ENCODE peak calls at places on chromosome X, in eight cellular contexts. One of them, this sample, is unnamed. For H3K4me1, the result is how much of the 10 kb centered on the place peaks cover.

GRCh38 chrX:2343413-2343812 is 157.4 kb downstream of the DHRSX start:
- DNase-seq in esophagus muscularis mucosa: no peak
- DNase-seq in breast epithelium: no peak
- DNase-seq in uterus: no peak
- DNase-seq in spleen: no peak
- DNase-seq in GM12878: no peak
- DNase-seq in HCT116: no peak
- DNase-seq in suprapubic skin: no peak
- DNase-seq in this sample: no peak

GRCh38 chrX:110428144-110428543 is 69.5 kb downstream of the RTL9 start:
- DNase-seq in spleen: no peak
- DNase-seq in HCT116: no peak
- DNase-seq in breast epithelium: no peak
- DNase-seq in uterus: no peak
- DNase-seq in GM12878: no peak
- DNase-seq in suprapubic skin: no peak
- DNase-seq in esophagus muscularis mucosa: no peak
- DNase-seq in this sample: no peak

GRCh38 chrX:40012039-40012799 is 85.5 kb downstream of the BCOR start:
- DNase-seq in spleen: peak
- DNase-seq in esophagus muscularis mucosa: no peak
- DNase-seq in HCT116: no peak
- DNase-seq in GM12878: no peak
- DNase-seq in uterus: peak
- DNase-seq in breast epithelium: no peak
- DNase-seq in suprapubic skin: peak
- DNase-seq in this sample: no peak

GRCh38 chrX:151725338-151725614 is 9.3 kb upstream of the CNGA2 start:
- DNase-seq in spleen: peak
- DNase-seq in suprapubic skin: peak
- DNase-seq in breast epithelium: no peak
- DNase-seq in GM12878: no peak
- DNase-seq in HCT116: no peak
- DNase-seq in uterus: no peak
- DNase-seq in esophagus muscularis mucosa: no peak
- DNase-seq in this sample: no peak

GRCh38 chrX:19824603-19825002 is 62.8 kb downstream of the SH3KBP1 start:
- DNase-seq in suprapubic skin: no peak
- DNase-seq in breast epithelium: no peak
- DNase-seq in uterus: no peak
- DNase-seq in spleen: no peak
- DNase-seq in HCT116: no peak
- DNase-seq in esophagus muscularis mucosa: no peak
- DNase-seq in GM12878: no peak
- DNase-seq in this sample: no peak

GRCh38 chrX:39975094-39975865 is 122.5 kb downstream of the BCOR start:
- DNase-seq in GM12878: no peak
- DNase-seq in spleen: no peak
- DNase-seq in breast epithelium: peak
- DNase-seq in esophagus muscularis mucosa: no peak
- DNase-seq in HCT116: peak
- DNase-seq in uterus: no peak
- DNase-seq in suprapubic skin: no peak
- DNase-seq in this sample: no peak

GRCh38 chrX:72340046-72340445 is 34.3 kb upstream of the CITED1 start:
- DNase-seq in esophagus muscularis mucosa: no peak
- DNase-seq in suprapubic skin: no peak
- DNase-seq in breast epithelium: no peak
- DNase-seq in uterus: no peak
- DNase-seq in GM12878: no peak
- DNase-seq in HCT116: no peak
- DNase-seq in spleen: no peak
- DNase-seq in this sample: no peak

GRCh38 chrX:47321386-47321785 is 49.0 kb upstream of the ZNF157 start:
- DNase-seq in esophagus muscularis mucosa: no peak
- DNase-seq in spleen: peak
- DNase-seq in GM12878: no peak
- DNase-seq in suprapubic skin: peak
- DNase-seq in HCT116: no peak
- DNase-seq in breast epithelium: peak
- DNase-seq in uterus: peak
- DNase-seq in this sample: no peak

GRCh38 chrX:8867454-8867853 is 66.3 kb upstream of the FAM9A start:
- DNase-seq in breast epithelium: no peak
- DNase-seq in HCT116: no peak
- DNase-seq in uterus: no peak
- DNase-seq in suprapubic skin: no peak
- DNase-seq in spleen: no peak
- DNase-seq in GM12878: no peak
- DNase-seq in esophagus muscularis mucosa: no peak
- DNase-seq in this sample: no peak

GRCh38 chrX:112731793-112732192 is 52.1 kb upstream of the LHFPL1 start:
- DNase-seq in GM12878: no peak
- DNase-seq in spleen: no peak
- DNase-seq in suprapubic skin: no peak
- DNase-seq in esophagus muscularis mucosa: no peak
- DNase-seq in HCT116: no peak
- DNase-seq in breast epithelium: no peak
- DNase-seq in uterus: no peak
- DNase-seq in this sample: no peak

GRCh38 chrX:150569155-150569477 is 695 bp downstream of the MTM1 start:
- DNase-seq in HCT116: no peak
- DNase-seq in suprapubic skin: no peak
- DNase-seq in spleen: no peak
- DNase-seq in uterus: no peak
- DNase-seq in esophagus muscularis mucosa: no peak
- DNase-seq in breast epithelium: no peak
- DNase-seq in GM12878: no peak
- DNase-seq in this sample: no peak
- TF ChIP-seq POLR2A in HCT116: no peak
- TF ChIP-seq POLR2A in suprapubic skin: no peak
- TF ChIP-seq POLR2A in spleen: no peak
- TF ChIP-seq POLR2A in uterus: no peak
- TF ChIP-seq POLR2A in esophagus muscularis mucosa: no peak
- TF ChIP-seq POLR2A in breast epithelium: no peak
- TF ChIP-seq POLR2A in GM12878: no peak
- TF ChIP-seq POLR2A in this sample: no peak

DNA sequence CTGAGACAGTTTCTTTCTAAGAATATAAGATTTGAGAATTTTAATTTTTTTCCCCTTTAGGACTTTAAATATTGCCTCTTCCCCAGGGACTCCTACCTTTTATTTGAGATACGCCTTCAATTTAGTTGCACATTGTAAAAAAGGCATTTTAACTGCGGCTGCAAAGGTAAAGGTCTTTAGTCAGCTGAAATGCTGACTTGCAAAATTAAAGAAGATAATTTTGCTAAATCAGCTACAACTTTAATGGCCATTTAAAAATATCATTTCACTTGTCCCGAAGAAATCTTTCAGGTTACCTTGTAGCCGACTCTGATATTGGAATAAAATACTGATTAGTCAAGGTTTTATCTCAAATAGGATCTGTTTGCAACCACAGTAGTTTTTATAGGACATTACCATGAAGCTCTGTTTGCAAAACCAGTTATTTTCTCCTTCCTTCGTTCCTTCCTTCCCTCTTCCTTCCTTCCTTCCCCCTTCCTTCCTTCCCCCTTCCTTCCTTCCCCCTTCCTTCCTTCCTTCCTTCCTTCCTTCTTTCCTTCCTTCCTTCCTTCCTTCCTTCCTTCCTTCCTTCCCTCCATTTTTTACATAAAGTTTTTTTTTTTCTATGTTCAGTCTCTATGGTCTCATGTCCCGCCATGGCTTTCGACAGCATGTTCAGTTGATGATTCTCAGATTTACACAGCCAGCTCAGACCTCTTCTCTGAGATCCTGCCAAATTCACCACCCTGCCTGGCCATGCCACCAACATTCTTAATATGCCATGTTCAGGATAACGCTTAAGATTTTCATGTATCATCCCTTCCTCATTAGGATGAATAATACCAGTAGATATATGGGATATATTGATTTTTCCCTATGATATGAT is 405.4 kb upstream of the PRKX start:
- DNase-seq in breast epithelium: no peak
- DNase-seq in suprapubic skin: no peak
- DNase-seq in spleen: no peak
- DNase-seq in HCT116: no peak
- DNase-seq in GM12878: no peak
- DNase-seq in esophagus muscularis mucosa: no peak
- DNase-seq in uterus: no peak
- DNase-seq in this sample: no peak
- H3K4me1 ChIP-seq in breast epithelium: under half
- H3K4me1 ChIP-seq in suprapubic skin: under half
- H3K4me1 ChIP-seq in spleen: under half
- H3K4me1 ChIP-seq in HCT116: under half
- H3K4me1 ChIP-seq in GM12878: under half
- H3K4me1 ChIP-seq in esophagus muscularis mucosa: under half
- H3K4me1 ChIP-seq in uterus: under half
- H3K4me1 ChIP-seq in this sample: under half

GRCh38 chrX:129932792-129933321 is 26.9 kb downstream of the UTP14A start:
- DNase-seq in uterus: peak
- DNase-seq in suprapubic skin: peak
- DNase-seq in HCT116: no peak
- DNase-seq in breast epithelium: no peak
- DNase-seq in esophagus muscularis mucosa: no peak
- DNase-seq in GM12878: no peak
- DNase-seq in spleen: peak
- DNase-seq in this sample: no peak

GRCh38 chrX:129933700-129934099 is 27.7 kb downstream of the UTP14A start:
- DNase-seq in HCT116: no peak
- DNase-seq in suprapubic skin: no peak
- DNase-seq in esophagus muscularis mucosa: no peak
- DNase-seq in GM12878: no peak
- DNase-seq in uterus: no peak
- DNase-seq in spleen: no peak
- DNase-seq in breast epithelium: no peak
- DNase-seq in this sample: no peak

GRCh38 chrX:129930941-129931410 is 25.0 kb downstream of the UTP14A start:
- DNase-seq in GM12878: no peak
- DNase-seq in suprapubic skin: no peak
- DNase-seq in HCT116: no peak
- DNase-seq in spleen: no peak
- DNase-seq in esophagus muscularis mucosa: no peak
- DNase-seq in uterus: peak
- DNase-seq in breast epithelium: no peak
- DNase-seq in this sample: no peak

GRCh38 chrX:129932137-129932791 is 26.3 kb downstream of the UTP14A start:
- DNase-seq in breast epithelium: peak
- DNase-seq in uterus: peak
- DNase-seq in spleen: peak
- DNase-seq in suprapubic skin: peak
- DNase-seq in HCT116: peak
- DNase-seq in GM12878: peak
- DNase-seq in esophagus muscularis mucosa: peak
- DNase-seq in this sample: peak

DNA sequence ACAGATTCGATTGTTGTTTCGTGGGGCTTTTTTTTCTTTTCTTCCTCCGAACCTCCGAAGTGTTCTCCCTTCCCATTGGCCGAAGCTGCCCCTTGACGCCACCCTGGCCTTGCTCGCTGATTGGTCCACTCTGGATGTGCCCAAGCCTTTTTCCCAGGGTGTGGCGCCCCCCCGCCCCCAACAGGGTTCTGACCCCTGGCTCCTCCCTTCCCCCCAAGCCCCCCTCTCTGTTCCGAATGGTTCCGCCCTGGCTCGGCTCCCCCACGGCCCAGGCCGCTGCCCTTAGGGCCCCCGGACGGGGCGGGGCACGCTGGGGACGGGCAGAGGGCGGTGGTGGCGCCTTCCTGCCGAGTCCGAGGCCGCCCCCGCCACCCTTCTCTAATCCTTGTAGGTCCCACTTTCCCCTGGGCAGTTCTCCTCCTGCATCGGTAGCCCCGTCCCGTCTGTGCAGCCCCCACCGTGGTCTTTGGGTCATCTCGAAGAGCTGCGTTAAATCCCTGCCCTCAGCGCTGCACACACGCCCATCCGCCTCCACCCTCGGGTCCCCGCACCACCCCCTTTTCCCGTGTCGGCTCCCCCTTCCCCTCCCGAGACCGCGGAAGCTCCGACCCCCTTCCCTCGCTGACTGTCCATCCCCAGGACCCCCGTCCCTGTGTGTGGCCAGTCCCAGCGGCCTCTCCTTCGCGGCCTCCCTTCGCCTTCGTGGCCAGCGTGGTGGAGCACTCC is 25.6 kb downstream of the UTP14A start:
- DNase-seq in suprapubic skin: peak
- DNase-seq in uterus: peak
- DNase-seq in esophagus muscularis mucosa: peak
- DNase-seq in GM12878: peak
- DNase-seq in breast epithelium: peak
- DNase-seq in spleen: peak
- DNase-seq in HCT116: peak
- DNase-seq in this sample: peak
- TF ChIP-seq POLR2A in suprapubic skin: no peak
- TF ChIP-seq POLR2A in uterus: peak
- TF ChIP-seq POLR2A in esophagus muscularis mucosa: no peak
- TF ChIP-seq POLR2A in GM12878: peak
- TF ChIP-seq POLR2A in breast epithelium: no peak
- TF ChIP-seq POLR2A in spleen: no peak
- TF ChIP-seq POLR2A in HCT116: no peak
- TF ChIP-seq POLR2A in this sample: peak

GRCh38 chrX:120459313-120459712 is 9.8 kb downstream of the LAMP2 start:
- DNase-seq in breast epithelium: no peak
- DNase-seq in spleen: no peak
- DNase-seq in suprapubic skin: no peak
- DNase-seq in uterus: no peak
- DNase-seq in GM12878: no peak
- DNase-seq in HCT116: no peak
- DNase-seq in esophagus muscularis mucosa: no peak
- DNase-seq in this sample: no peak

GRCh38 chrX:120453985-120454384 is 15.1 kb downstream of the LAMP2 start:
- DNase-seq in HCT116: no peak
- DNase-seq in GM12878: no peak
- DNase-seq in spleen: no peak
- DNase-seq in esophagus muscularis mucosa: no peak
- DNase-seq in breast epithelium: no peak
- DNase-seq in uterus: no peak
- DNase-seq in suprapubic skin: no peak
- DNase-seq in this sample: no peak

GRCh38 chrX:120456973-120457372 is 12.1 kb downstream of the LAMP2 start:
- DNase-seq in GM12878: no peak
- DNase-seq in esophagus muscularis mucosa: no peak
- DNase-seq in HCT116: no peak
- DNase-seq in uterus: no peak
- DNase-seq in spleen: no peak
- DNase-seq in suprapubic skin: no peak
- DNase-seq in breast epithelium: no peak
- DNase-seq in this sample: no peak

GRCh38 chrX:120462370-120462769 is 6.7 kb downstream of the LAMP2 start:
- DNase-seq in HCT116: no peak
- DNase-seq in breast epithelium: no peak
- DNase-seq in spleen: no peak
- DNase-seq in GM12878: no peak
- DNase-seq in suprapubic skin: no peak
- DNase-seq in esophagus muscularis mucosa: no peak
- DNase-seq in uterus: no peak
- DNase-seq in this sample: no peak

DNA sequence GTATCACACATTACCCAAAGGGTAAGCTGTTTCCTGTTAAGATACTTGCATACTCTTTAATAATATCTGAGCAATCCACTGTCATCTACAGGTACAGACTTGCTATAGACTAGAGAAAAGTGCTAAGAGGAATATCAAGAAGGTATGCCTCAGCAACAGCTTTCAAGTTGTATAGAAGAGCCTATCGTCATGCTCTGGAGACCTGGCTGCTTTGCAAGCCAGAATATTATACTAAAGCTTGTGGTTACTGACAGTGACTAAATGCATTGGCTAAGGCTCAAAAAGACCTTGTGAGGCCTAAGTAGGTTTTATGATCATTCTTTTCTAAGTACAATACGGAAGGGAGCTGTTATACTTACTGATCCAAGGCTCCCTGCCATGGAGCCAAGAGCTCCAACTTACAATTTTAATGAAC is 11.3 kb downstream of the LAMP2 start:
- DNase-seq in suprapubic skin: no peak
- DNase-seq in spleen: no peak
- DNase-seq in breast epithelium: no peak
- DNase-seq in HCT116: no peak
- DNase-seq in GM12878: peak
- DNase-seq in esophagus muscularis mucosa: no peak
- DNase-seq in uterus: no peak
- DNase-seq in this sample: no peak
- H3K4me1 ChIP-seq in suprapubic skin: under half
- H3K4me1 ChIP-seq in spleen: half or more
- H3K4me1 ChIP-seq in breast epithelium: under half
- H3K4me1 ChIP-seq in HCT116: under half
- H3K4me1 ChIP-seq in GM12878: under half
- H3K4me1 ChIP-seq in esophagus muscularis mucosa: under half
- H3K4me1 ChIP-seq in uterus: under half
- H3K4me1 ChIP-seq in this sample: half or more